ENCODE peak calls at places on chromosomes 7 and 10, in four cellular contexts. One of them, this sample, is unnamed.

GRCh38 chr10:69901623-69902505 is 100.2 kb downstream of the COL13A1 start:
- DNase-seq in body of pancreas: peak
- DNase-seq in progenitor cell of endocrine pancreas: peak
- DNase-seq in NCI-H510A treated with DMSO at 0.1 percent for 48 hours: peak
- DNase-seq in this sample: peak

GRCh38 chr10:59995862-59996261 is 89.5 kb upstream of the CCDC6 start:
- DNase-seq in progenitor cell of endocrine pancreas: no peak
- DNase-seq in body of pancreas: no peak
- DNase-seq in NCI-H510A treated with DMSO at 0.1 percent for 48 hours: no peak
- DNase-seq in this sample: no peak

GRCh38 chr7:129090307-129090907 is 35.5 kb upstream of the TNPO3 start:
- DNase-seq in body of pancreas: no peak
- DNase-seq in NCI-H510A treated with DMSO at 0.1 percent for 48 hours: no peak
- DNase-seq in progenitor cell of endocrine pancreas: no peak
- DNase-seq in this sample: no peak

GRCh38 chr10:77392236-77392721 is 245.3 kb downstream of the KCNMA1 start:
- DNase-seq in body of pancreas: no peak
- DNase-seq in progenitor cell of endocrine pancreas: no peak
- DNase-seq in NCI-H510A treated with DMSO at 0.1 percent for 48 hours: peak
- DNase-seq in this sample: no peak

GRCh38 chr10:11036424-11037011 is 18.8 kb downstream of the CELF2 start:
- DNase-seq in body of pancreas: peak
- DNase-seq in NCI-H510A treated with DMSO at 0.1 percent for 48 hours: peak
- DNase-seq in progenitor cell of endocrine pancreas: peak
- DNase-seq in this sample: no peak

GRCh38 chr7:48052748-48053147 is 17.4 kb downstream of the C7orf57 start:
- DNase-seq in body of pancreas: no peak
- DNase-seq in progenitor cell of endocrine pancreas: no peak
- DNase-seq in NCI-H510A treated with DMSO at 0.1 percent for 48 hours: no peak
- DNase-seq in this sample: no peak

GRCh38 chr7:155993420-155994252 is 181.4 kb upstream of the SHH start:
- DNase-seq in NCI-H510A treated with DMSO at 0.1 percent for 48 hours: no peak
- DNase-seq in body of pancreas: no peak
- DNase-seq in progenitor cell of endocrine pancreas: no peak
- DNase-seq in this sample: no peak

GRCh38 chr10:131252586-131253276 is 58.8 kb downstream of the TCERG1L start:
- DNase-seq in progenitor cell of endocrine pancreas: no peak
- DNase-seq in NCI-H510A treated with DMSO at 0.1 percent for 48 hours: no peak
- DNase-seq in body of pancreas: no peak
- DNase-seq in this sample: no peak

GRCh38 chr10:47368431-47369180 is 15.5 kb downstream of the ZNF488 start:
- DNase-seq in NCI-H510A treated with DMSO at 0.1 percent for 48 hours: no peak
- DNase-seq in progenitor cell of endocrine pancreas: no peak
- DNase-seq in body of pancreas: no peak
- DNase-seq in this sample: peak

GRCh38 chr7:101231644-101232043 is 6.0 kb downstream of the CLDN15 start:
- DNase-seq in body of pancreas: peak
- DNase-seq in NCI-H510A treated with DMSO at 0.1 percent for 48 hours: no peak
- DNase-seq in progenitor cell of endocrine pancreas: no peak
- DNase-seq in this sample: no peak

GRCh38 chr10:48507494-48507893 is 97.4 kb downstream of the ARHGAP22 start:
- DNase-seq in NCI-H510A treated with DMSO at 0.1 percent for 48 hours: no peak
- DNase-seq in body of pancreas: no peak
- DNase-seq in progenitor cell of endocrine pancreas: no peak
- DNase-seq in this sample: no peak

GRCh38 chr10:17512341-17513001 is 58.1 kb upstream of the ST8SIA6 start:
- DNase-seq in NCI-H510A treated with DMSO at 0.1 percent for 48 hours: no peak
- DNase-seq in body of pancreas: peak
- DNase-seq in progenitor cell of endocrine pancreas: no peak
- DNase-seq in this sample: peak

GRCh38 chr7:28096713-28097112 is 83.9 kb downstream of the JAZF1 start:
- DNase-seq in body of pancreas: peak
- DNase-seq in progenitor cell of endocrine pancreas: no peak
- DNase-seq in NCI-H510A treated with DMSO at 0.1 percent for 48 hours: peak
- DNase-seq in this sample: peak

GRCh38 chr10:70874061-70874460 is 14.3 kb downstream of the PCBD1 start:
- DNase-seq in NCI-H510A treated with DMSO at 0.1 percent for 48 hours: no peak
- DNase-seq in progenitor cell of endocrine pancreas: no peak
- DNase-seq in body of pancreas: no peak
- DNase-seq in this sample: no peak

GRCh38 chr7:92179393-92179924 is 517 bp upstream of the LRRD1 start:
- DNase-seq in NCI-H510A treated with DMSO at 0.1 percent for 48 hours: no peak
- DNase-seq in progenitor cell of endocrine pancreas: no peak
- DNase-seq in body of pancreas: peak
- DNase-seq in this sample: no peak

GRCh38 chr10:80596391-80597257 is 58.9 kb downstream of the SH2D4B start:
- DNase-seq in NCI-H510A treated with DMSO at 0.1 percent for 48 hours: peak
- DNase-seq in body of pancreas: peak
- DNase-seq in progenitor cell of endocrine pancreas: no peak
- DNase-seq in this sample: peak

GRCh38 chr7:5491251-5492044 is 67.8 kb upstream of the TNRC18 start:
- DNase-seq in progenitor cell of endocrine pancreas: no peak
- DNase-seq in NCI-H510A treated with DMSO at 0.1 percent for 48 hours: peak
- DNase-seq in body of pancreas: no peak
- DNase-seq in this sample: no peak

GRCh38 chr10:102869290-102870198 is at the start of gene AS3MT:
- DNase-seq in body of pancreas: peak
- DNase-seq in NCI-H510A treated with DMSO at 0.1 percent for 48 hours: peak
- DNase-seq in progenitor cell of endocrine pancreas: peak
- DNase-seq in this sample: no peak

GRCh38 chr10:66629976-66630375 is 295.9 kb upstream of the LRRTM3 start:
- DNase-seq in progenitor cell of endocrine pancreas: no peak
- DNase-seq in NCI-H510A treated with DMSO at 0.1 percent for 48 hours: no peak
- DNase-seq in body of pancreas: no peak
- DNase-seq in this sample: no peak

GRCh38 chr7:157077986-157078644 is 60.6 kb upstream of the UBE3C start:
- DNase-seq in body of pancreas: no peak
- DNase-seq in NCI-H510A treated with DMSO at 0.1 percent for 48 hours: no peak
- DNase-seq in progenitor cell of endocrine pancreas: peak
- DNase-seq in this sample: no peak

GRCh38 chr7:4748267-4748666 is 27.2 kb upstream of the AP5Z1 start:
- DNase-seq in body of pancreas: no peak
- DNase-seq in NCI-H510A treated with DMSO at 0.1 percent for 48 hours: no peak
- DNase-seq in progenitor cell of endocrine pancreas: no peak
- DNase-seq in this sample: no peak

GRCh38 chr7:112143151-112143550 is 63.0 kb downstream of the DOCK4 start:
- DNase-seq in NCI-H510A treated with DMSO at 0.1 percent for 48 hours: no peak
- DNase-seq in progenitor cell of endocrine pancreas: no peak
- DNase-seq in body of pancreas: no peak
- DNase-seq in this sample: no peak

GRCh38 chr7:93148135-93148534 is at the start of gene SAMD9L:
- DNase-seq in progenitor cell of endocrine pancreas: no peak
- DNase-seq in body of pancreas: no peak
- DNase-seq in NCI-H510A treated with DMSO at 0.1 percent for 48 hours: no peak
- DNase-seq in this sample: no peak

GRCh38 chr7:2633538-2634264 is 1.9 kb downstream of the TTYH3 start:
- DNase-seq in body of pancreas: no peak
- DNase-seq in NCI-H510A treated with DMSO at 0.1 percent for 48 hours: no peak
- DNase-seq in progenitor cell of endocrine pancreas: no peak
- DNase-seq in this sample: no peak

GRCh38 chr7:151608031-151608551 is 88.4 kb upstream of the RHEB start:
- DNase-seq in NCI-H510A treated with DMSO at 0.1 percent for 48 hours: no peak
- DNase-seq in body of pancreas: no peak
- DNase-seq in progenitor cell of endocrine pancreas: no peak
- DNase-seq in this sample: peak

GRCh38 chr7:151051108-151051507 is 2.8 kb downstream of the ASIC3 start:
- DNase-seq in progenitor cell of endocrine pancreas: peak
- DNase-seq in body of pancreas: peak
- DNase-seq in NCI-H510A treated with DMSO at 0.1 percent for 48 hours: no peak
- DNase-seq in this sample: peak

GRCh38 chr10:4662576-4663161 is 163.3 kb upstream of the AKR1E2 start:
- DNase-seq in NCI-H510A treated with DMSO at 0.1 percent for 48 hours: no peak
- DNase-seq in progenitor cell of endocrine pancreas: no peak
- DNase-seq in body of pancreas: no peak
- DNase-seq in this sample: no peak

GRCh38 chr10:82267014-82267413 is 392.0 kb downstream of the NRG3 start:
- DNase-seq in NCI-H510A treated with DMSO at 0.1 percent for 48 hours: no peak
- DNase-seq in progenitor cell of endocrine pancreas: no peak
- DNase-seq in body of pancreas: no peak
- DNase-seq in this sample: no peak

GRCh38 chr7:128110641-128111365 is 79.6 kb upstream of the LRRC4 start:
- DNase-seq in progenitor cell of endocrine pancreas: no peak
- DNase-seq in NCI-H510A treated with DMSO at 0.1 percent for 48 hours: no peak
- DNase-seq in body of pancreas: no peak
- DNase-seq in this sample: peak

GRCh38 chr7:134905375-134905774 is 80.9 kb upstream of the AGBL3 start:
- DNase-seq in NCI-H510A treated with DMSO at 0.1 percent for 48 hours: no peak
- DNase-seq in body of pancreas: peak
- DNase-seq in progenitor cell of endocrine pancreas: no peak
- DNase-seq in this sample: peak

GRCh38 chr10:80718024-80718423 is 180.3 kb downstream of the SH2D4B start:
- DNase-seq in body of pancreas: no peak
- DNase-seq in NCI-H510A treated with DMSO at 0.1 percent for 48 hours: no peak
- DNase-seq in progenitor cell of endocrine pancreas: no peak
- DNase-seq in this sample: no peak

GRCh38 chr7:140698477-140698876 is 2.0 kb downstream of the NDUFB2 start:
- DNase-seq in NCI-H510A treated with DMSO at 0.1 percent for 48 hours: peak
- DNase-seq in progenitor cell of endocrine pancreas: no peak
- DNase-seq in body of pancreas: peak
- DNase-seq in this sample: no peak

GRCh38 chr7:79933144-79933543 is 201.5 kb upstream of the GNAI1 start:
- DNase-seq in progenitor cell of endocrine pancreas: no peak
- DNase-seq in body of pancreas: no peak
- DNase-seq in NCI-H510A treated with DMSO at 0.1 percent for 48 hours: no peak
- DNase-seq in this sample: no peak

GRCh38 chr7:51160990-51161615 is 155.5 kb downstream of the COBL start:
- DNase-seq in progenitor cell of endocrine pancreas: peak
- DNase-seq in body of pancreas: peak
- DNase-seq in NCI-H510A treated with DMSO at 0.1 percent for 48 hours: peak
- DNase-seq in this sample: peak

GRCh38 chr7:32019008-32019578 is 51.1 kb downstream of the PDE1C start:
- DNase-seq in NCI-H510A treated with DMSO at 0.1 percent for 48 hours: no peak
- DNase-seq in body of pancreas: peak
- DNase-seq in progenitor cell of endocrine pancreas: no peak
- DNase-seq in this sample: no peak

GRCh38 chr7:104192434-104192833 is 15.4 kb downstream of the ORC5 start:
- DNase-seq in NCI-H510A treated with DMSO at 0.1 percent for 48 hours: no peak
- DNase-seq in progenitor cell of endocrine pancreas: no peak
- DNase-seq in body of pancreas: no peak
- DNase-seq in this sample: no peak

GRCh38 chr10:9814285-9814866 is 1203.3 kb upstream of the CELF2 start:
- DNase-seq in body of pancreas: no peak
- DNase-seq in progenitor cell of endocrine pancreas: no peak
- DNase-seq in NCI-H510A treated with DMSO at 0.1 percent for 48 hours: no peak
- DNase-seq in this sample: no peak

GRCh38 chr10:47169631-47170030 is 130.4 kb upstream of the GDF10 start:
- DNase-seq in body of pancreas: no peak
- DNase-seq in progenitor cell of endocrine pancreas: no peak
- DNase-seq in NCI-H510A treated with DMSO at 0.1 percent for 48 hours: no peak
- DNase-seq in this sample: no peak

GRCh38 chr10:124621637-124622036 is 122.5 kb downstream of the FAM53B start:
- DNase-seq in NCI-H510A treated with DMSO at 0.1 percent for 48 hours: peak
- DNase-seq in progenitor cell of endocrine pancreas: no peak
- DNase-seq in body of pancreas: no peak
- DNase-seq in this sample: no peak